ENCODE peak calls at places on chromosomes 11 and 22, in eight cellular contexts. One of them, this sample, is unnamed.

GRCh38 chr11:111871693-111872161 is 346 bp upstream of the ALG9 start:
- DNase-seq in esophagus squamous epithelium: no peak
- DNase-seq in aorta: no peak
- DNase-seq in SK-N-MC: no peak
- DNase-seq in endothelial cell of umbilical vein: no peak
- DNase-seq in right atrium auricular region: no peak
- DNase-seq in vagina: no peak
- DNase-seq in neuronal stem cell: no peak
- DNase-seq in this sample: no peak

GRCh38 chr22:38243007-38243775 is 29.6 kb downstream of the TMEM184B start:
- DNase-seq in esophagus squamous epithelium: no peak
- DNase-seq in aorta: no peak
- DNase-seq in SK-N-MC: no peak
- DNase-seq in endothelial cell of umbilical vein: no peak
- DNase-seq in right atrium auricular region: no peak
- DNase-seq in vagina: no peak
- DNase-seq in neuronal stem cell: no peak
- DNase-seq in this sample: no peak

GRCh38 chr11:120090411-120090810 is 47.5 kb downstream of the TRIM29 start:
- DNase-seq in esophagus squamous epithelium: no peak
- DNase-seq in aorta: no peak
- DNase-seq in SK-N-MC: no peak
- DNase-seq in endothelial cell of umbilical vein: no peak
- DNase-seq in right atrium auricular region: no peak
- DNase-seq in vagina: no peak
- DNase-seq in neuronal stem cell: no peak
- DNase-seq in this sample: no peak

GRCh38 chr11:87493516-87493915 is 455.8 kb downstream of the TMEM135 start:
- DNase-seq in esophagus squamous epithelium: no peak
- DNase-seq in aorta: no peak
- DNase-seq in SK-N-MC: no peak
- DNase-seq in endothelial cell of umbilical vein: no peak
- DNase-seq in right atrium auricular region: no peak
- DNase-seq in vagina: no peak
- DNase-seq in neuronal stem cell: no peak
- DNase-seq in this sample: no peak

GRCh38 chr22:31244044-31244942 is 32.2 kb downstream of the LIMK2 start:
- DNase-seq in esophagus squamous epithelium: no peak
- DNase-seq in aorta: peak
- DNase-seq in SK-N-MC: no peak
- DNase-seq in endothelial cell of umbilical vein: peak
- DNase-seq in right atrium auricular region: no peak
- DNase-seq in vagina: no peak
- DNase-seq in neuronal stem cell: no peak
- DNase-seq in this sample: no peak

GRCh38 chr11:127259118-127259517 is 258.5 kb upstream of the KIRREL3 start:
- DNase-seq in esophagus squamous epithelium: no peak
- DNase-seq in aorta: no peak
- DNase-seq in SK-N-MC: no peak
- DNase-seq in endothelial cell of umbilical vein: no peak
- DNase-seq in right atrium auricular region: no peak
- DNase-seq in vagina: no peak
- DNase-seq in neuronal stem cell: no peak
- DNase-seq in this sample: no peak

GRCh38 chr11:128343870-128344269 is 243.5 kb downstream of the ETS1 start:
- DNase-seq in esophagus squamous epithelium: no peak
- DNase-seq in aorta: no peak
- DNase-seq in SK-N-MC: no peak
- DNase-seq in endothelial cell of umbilical vein: no peak
- DNase-seq in right atrium auricular region: no peak
- DNase-seq in vagina: no peak
- DNase-seq in neuronal stem cell: no peak
- DNase-seq in this sample: no peak

GRCh38 chr11:36065436-36065835 is 121.6 kb downstream of the LDLRAD3 start:
- DNase-seq in esophagus squamous epithelium: no peak
- DNase-seq in aorta: no peak
- DNase-seq in SK-N-MC: no peak
- DNase-seq in endothelial cell of umbilical vein: no peak
- DNase-seq in right atrium auricular region: no peak
- DNase-seq in vagina: peak
- DNase-seq in neuronal stem cell: no peak
- DNase-seq in this sample: no peak

GRCh38 chr11:70547821-70548670 is 149.7 kb downstream of the CTTN start:
- DNase-seq in esophagus squamous epithelium: no peak
- DNase-seq in aorta: peak
- DNase-seq in SK-N-MC: no peak
- DNase-seq in endothelial cell of umbilical vein: no peak
- DNase-seq in right atrium auricular region: no peak
- DNase-seq in vagina: no peak
- DNase-seq in neuronal stem cell: no peak
- DNase-seq in this sample: peak

GRCh38 chr11:8384199-8384821 is 120.6 kb upstream of the LMO1 start:
- DNase-seq in esophagus squamous epithelium: no peak
- DNase-seq in aorta: no peak
- DNase-seq in SK-N-MC: no peak
- DNase-seq in endothelial cell of umbilical vein: peak
- DNase-seq in right atrium auricular region: no peak
- DNase-seq in vagina: no peak
- DNase-seq in neuronal stem cell: no peak
- DNase-seq in this sample: peak

GRCh38 chr11:26158251-26158650 is 173.7 kb upstream of the ANO3 start:
- DNase-seq in esophagus squamous epithelium: no peak
- DNase-seq in aorta: no peak
- DNase-seq in SK-N-MC: no peak
- DNase-seq in endothelial cell of umbilical vein: no peak
- DNase-seq in right atrium auricular region: no peak
- DNase-seq in vagina: no peak
- DNase-seq in neuronal stem cell: no peak
- DNase-seq in this sample: no peak

GRCh38 chr22:50220603-50221409 is 20.0 kb downstream of the SELENOO start:
- DNase-seq in esophagus squamous epithelium: no peak
- DNase-seq in aorta: peak
- DNase-seq in SK-N-MC: no peak
- DNase-seq in endothelial cell of umbilical vein: no peak
- DNase-seq in right atrium auricular region: no peak
- DNase-seq in vagina: no peak
- DNase-seq in neuronal stem cell: no peak
- DNase-seq in this sample: no peak

GRCh38 chr11:43996318-43996717 is 51.5 kb upstream of the ACCSL start:
- DNase-seq in esophagus squamous epithelium: no peak
- DNase-seq in aorta: no peak
- DNase-seq in SK-N-MC: no peak
- DNase-seq in endothelial cell of umbilical vein: no peak
- DNase-seq in right atrium auricular region: no peak
- DNase-seq in vagina: peak
- DNase-seq in neuronal stem cell: no peak
- DNase-seq in this sample: no peak

DNA sequence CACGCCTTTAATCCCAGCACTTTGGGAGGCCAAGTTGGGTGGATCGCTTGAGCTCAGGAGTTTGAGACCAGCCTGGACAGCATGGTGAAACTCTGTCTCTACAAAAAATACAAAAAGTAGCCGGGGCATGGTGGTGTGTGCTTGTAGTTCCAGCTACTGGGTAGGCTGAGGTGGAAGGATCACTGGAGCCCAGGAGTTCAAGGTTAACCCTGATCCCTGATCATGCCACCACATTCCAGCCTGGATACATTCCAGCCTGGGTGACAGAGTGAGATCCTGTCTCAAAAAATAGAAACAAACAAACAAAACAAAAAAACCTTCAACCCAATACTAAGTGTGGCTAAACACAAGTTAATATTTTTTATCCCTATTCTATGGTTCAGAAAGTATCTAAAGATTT is 66.4 kb upstream of the CLNS1A start:
- DNase-seq in esophagus squamous epithelium: no peak
- DNase-seq in aorta: no peak
- DNase-seq in SK-N-MC: no peak
- DNase-seq in endothelial cell of umbilical vein: no peak
- DNase-seq in right atrium auricular region: no peak
- DNase-seq in vagina: no peak
- DNase-seq in neuronal stem cell: no peak
- DNase-seq in this sample: no peak
- H3K27ac ChIP-seq in esophagus squamous epithelium: no peak
- H3K27ac ChIP-seq in aorta: no peak
- H3K27ac ChIP-seq in SK-N-MC: no peak
- H3K27ac ChIP-seq in endothelial cell of umbilical vein: no peak
- H3K27ac ChIP-seq in right atrium auricular region: no peak
- H3K27ac ChIP-seq in vagina: no peak
- H3K27ac ChIP-seq in neuronal stem cell: no peak
- H3K27ac ChIP-seq in this sample: no peak

GRCh38 chr11:2885676-2886081 is at the start of gene CDKN1C:
- DNase-seq in esophagus squamous epithelium: no peak
- DNase-seq in aorta: peak
- DNase-seq in SK-N-MC: no peak
- DNase-seq in endothelial cell of umbilical vein: peak
- DNase-seq in right atrium auricular region: peak
- DNase-seq in vagina: no peak
- DNase-seq in neuronal stem cell: peak
- DNase-seq in this sample: peak

GRCh38 chr11:2886191-2886894 is 768 bp upstream of the CDKN1C start:
- DNase-seq in esophagus squamous epithelium: no peak
- DNase-seq in aorta: peak
- DNase-seq in SK-N-MC: no peak
- DNase-seq in endothelial cell of umbilical vein: peak
- DNase-seq in right atrium auricular region: no peak
- DNase-seq in vagina: no peak
- DNase-seq in neuronal stem cell: peak
- DNase-seq in this sample: peak

GRCh38 chr11:2887526-2888195 is 2.1 kb upstream of the CDKN1C start:
- DNase-seq in esophagus squamous epithelium: no peak
- DNase-seq in aorta: no peak
- DNase-seq in SK-N-MC: no peak
- DNase-seq in endothelial cell of umbilical vein: no peak
- DNase-seq in right atrium auricular region: no peak
- DNase-seq in vagina: no peak
- DNase-seq in neuronal stem cell: no peak
- DNase-seq in this sample: peak

GRCh38 chr11:2888266-2888968 is 2.8 kb upstream of the CDKN1C start:
- DNase-seq in esophagus squamous epithelium: no peak
- DNase-seq in aorta: peak
- DNase-seq in SK-N-MC: no peak
- DNase-seq in endothelial cell of umbilical vein: peak
- DNase-seq in right atrium auricular region: peak
- DNase-seq in vagina: no peak
- DNase-seq in neuronal stem cell: peak
- DNase-seq in this sample: peak

DNA sequence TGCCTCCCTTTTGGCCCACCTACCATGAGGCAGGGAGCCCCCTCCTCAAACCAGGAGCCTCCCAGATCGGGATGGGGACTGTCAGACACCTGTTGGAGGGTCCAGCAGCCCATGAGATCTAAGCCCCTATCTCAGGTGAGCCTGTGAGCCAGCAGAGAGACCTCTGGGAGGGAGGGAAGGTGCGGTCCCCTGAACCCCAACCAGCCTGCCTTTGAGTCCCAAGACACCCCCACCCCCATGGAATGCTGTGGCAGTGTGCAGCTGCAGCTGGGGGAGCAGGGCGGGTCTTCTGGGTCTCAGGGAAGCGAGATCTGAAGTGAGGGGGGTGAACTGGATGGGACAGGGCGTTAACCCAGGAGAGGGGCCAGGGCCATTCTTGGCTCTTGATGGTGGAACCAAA is 1.4 kb upstream of the CDKN1C start:
- DNase-seq in esophagus squamous epithelium: no peak
- DNase-seq in aorta: no peak
- DNase-seq in SK-N-MC: no peak
- DNase-seq in endothelial cell of umbilical vein: no peak
- DNase-seq in right atrium auricular region: no peak
- DNase-seq in vagina: no peak
- DNase-seq in neuronal stem cell: no peak
- DNase-seq in this sample: no peak
- H3K27ac ChIP-seq in esophagus squamous epithelium: peak
- H3K27ac ChIP-seq in aorta: no peak
- H3K27ac ChIP-seq in SK-N-MC: peak
- H3K27ac ChIP-seq in endothelial cell of umbilical vein: no peak
- H3K27ac ChIP-seq in right atrium auricular region: peak
- H3K27ac ChIP-seq in vagina: peak
- H3K27ac ChIP-seq in neuronal stem cell: no peak
- H3K27ac ChIP-seq in this sample: no peak

GRCh38 chr11:1760351-1761109 is 3.2 kb downstream of the CTSD start:
- DNase-seq in esophagus squamous epithelium: no peak
- DNase-seq in aorta: peak
- DNase-seq in SK-N-MC: no peak
- DNase-seq in endothelial cell of umbilical vein: peak
- DNase-seq in right atrium auricular region: peak
- DNase-seq in vagina: no peak
- DNase-seq in neuronal stem cell: no peak
- DNase-seq in this sample: peak
- H3K27ac ChIP-seq in esophagus squamous epithelium: peak
- H3K27ac ChIP-seq in aorta: no peak
- H3K27ac ChIP-seq in SK-N-MC: no peak
- H3K27ac ChIP-seq in endothelial cell of umbilical vein: no peak
- H3K27ac ChIP-seq in right atrium auricular region: peak
- H3K27ac ChIP-seq in vagina: peak
- H3K27ac ChIP-seq in neuronal stem cell: no peak
- H3K27ac ChIP-seq in this sample: peak

GRCh38 chr11:34680206-34680605 is 59.3 kb downstream of the EHF start:
- DNase-seq in esophagus squamous epithelium: no peak
- DNase-seq in aorta: no peak
- DNase-seq in SK-N-MC: no peak
- DNase-seq in endothelial cell of umbilical vein: no peak
- DNase-seq in right atrium auricular region: no peak
- DNase-seq in vagina: no peak
- DNase-seq in neuronal stem cell: no peak
- DNase-seq in this sample: no peak

GRCh38 chr11:34679681-34680080 is 58.8 kb downstream of the EHF start:
- DNase-seq in esophagus squamous epithelium: no peak
- DNase-seq in aorta: no peak
- DNase-seq in SK-N-MC: no peak
- DNase-seq in endothelial cell of umbilical vein: no peak
- DNase-seq in right atrium auricular region: no peak
- DNase-seq in vagina: no peak
- DNase-seq in neuronal stem cell: no peak
- DNase-seq in this sample: no peak

GRCh38 chr11:34685864-34686263 is 65.0 kb downstream of the EHF start:
- DNase-seq in esophagus squamous epithelium: no peak
- DNase-seq in aorta: no peak
- DNase-seq in SK-N-MC: no peak
- DNase-seq in endothelial cell of umbilical vein: no peak
- DNase-seq in right atrium auricular region: no peak
- DNase-seq in vagina: no peak
- DNase-seq in neuronal stem cell: no peak
- DNase-seq in this sample: no peak

GRCh38 chr11:34680918-34681554 is 60.1 kb downstream of the EHF start:
- DNase-seq in esophagus squamous epithelium: no peak
- DNase-seq in aorta: no peak
- DNase-seq in SK-N-MC: no peak
- DNase-seq in endothelial cell of umbilical vein: peak
- DNase-seq in right atrium auricular region: no peak
- DNase-seq in vagina: no peak
- DNase-seq in neuronal stem cell: no peak
- DNase-seq in this sample: no peak

DNA sequence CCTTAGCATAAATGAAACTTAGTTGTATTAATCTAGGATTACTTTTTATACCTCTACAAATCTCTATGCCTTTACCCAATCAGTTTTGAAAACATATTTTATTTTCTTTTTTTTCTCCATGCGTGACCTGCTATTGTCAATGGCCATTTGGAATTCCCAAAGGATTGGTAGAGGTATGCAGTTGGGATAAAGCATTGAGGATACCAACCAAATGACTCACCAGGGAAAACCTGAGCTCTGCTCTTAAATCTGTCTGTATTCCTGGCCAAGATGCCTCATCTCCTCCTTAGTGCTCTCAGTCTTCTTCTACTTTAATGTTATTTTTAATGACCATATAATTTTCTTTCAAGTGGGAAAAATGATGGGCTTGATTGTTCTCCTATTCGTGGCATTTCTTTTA is 61.9 kb downstream of the EHF start:
- DNase-seq in esophagus squamous epithelium: no peak
- DNase-seq in aorta: no peak
- DNase-seq in SK-N-MC: no peak
- DNase-seq in endothelial cell of umbilical vein: no peak
- DNase-seq in right atrium auricular region: no peak
- DNase-seq in vagina: no peak
- DNase-seq in neuronal stem cell: no peak
- DNase-seq in this sample: no peak
- H3K27ac ChIP-seq in esophagus squamous epithelium: no peak
- H3K27ac ChIP-seq in aorta: no peak
- H3K27ac ChIP-seq in SK-N-MC: no peak
- H3K27ac ChIP-seq in endothelial cell of umbilical vein: no peak
- H3K27ac ChIP-seq in right atrium auricular region: no peak
- H3K27ac ChIP-seq in vagina: no peak
- H3K27ac ChIP-seq in neuronal stem cell: no peak
- H3K27ac ChIP-seq in this sample: no peak